ENCODE peak calls at places on chromosomes 2 and 18, in five cellular contexts. One of them, this sample, is unnamed.

GRCh38 chr18:49459404-49460171 is 857 bp downstream of the DYM start:
- DNase-seq in A549: no peak
- DNase-seq in suprapubic skin: no peak
- DNase-seq in stomach: no peak
- DNase-seq in SK-N-SH: peak
- DNase-seq in this sample: no peak

GRCh38 chr2:102033028-102033749 is 41.4 kb downstream of the IL1R2 start:
- DNase-seq in A549: peak
- DNase-seq in suprapubic skin: no peak
- DNase-seq in stomach: peak
- DNase-seq in SK-N-SH: no peak
- DNase-seq in this sample: no peak

GRCh38 chr2:221204699-221205098 is 367.4 kb downstream of the EPHA4 start:
- DNase-seq in A549: no peak
- DNase-seq in suprapubic skin: no peak
- DNase-seq in stomach: no peak
- DNase-seq in SK-N-SH: no peak
- DNase-seq in this sample: no peak

GRCh38 chr2:43737097-43737854 is 36.6 kb upstream of the DYNC2LI1 start:
- DNase-seq in A549: peak
- DNase-seq in suprapubic skin: no peak
- DNase-seq in stomach: no peak
- DNase-seq in SK-N-SH: no peak
- DNase-seq in this sample: no peak

GRCh38 chr2:70035344-70035844 is 51.9 kb upstream of the PCBP1 start:
- DNase-seq in A549: no peak
- DNase-seq in suprapubic skin: no peak
- DNase-seq in stomach: no peak
- DNase-seq in SK-N-SH: no peak
- DNase-seq in this sample: no peak

GRCh38 chr2:3021720-3022119 is 355.9 kb downstream of the EIPR1 start:
- DNase-seq in A549: no peak
- DNase-seq in suprapubic skin: no peak
- DNase-seq in stomach: no peak
- DNase-seq in SK-N-SH: no peak
- DNase-seq in this sample: no peak

GRCh38 chr2:1729264-1729663 is 15.1 kb downstream of the PXDN start:
- DNase-seq in A549: no peak
- DNase-seq in suprapubic skin: peak
- DNase-seq in stomach: peak
- DNase-seq in SK-N-SH: no peak
- DNase-seq in this sample: no peak

GRCh38 chr18:78836838-78837237 is 142.8 kb upstream of the SALL3 start:
- DNase-seq in A549: no peak
- DNase-seq in suprapubic skin: no peak
- DNase-seq in stomach: no peak
- DNase-seq in SK-N-SH: no peak
- DNase-seq in this sample: no peak

GRCh38 chr2:138061961-138062360 is 97.7 kb downstream of the HNMT start:
- DNase-seq in A549: no peak
- DNase-seq in suprapubic skin: no peak
- DNase-seq in stomach: no peak
- DNase-seq in SK-N-SH: no peak
- DNase-seq in this sample: no peak

GRCh38 chr2:126940331-126940730 is 41.6 kb downstream of the TEX51 start:
- DNase-seq in A549: no peak
- DNase-seq in suprapubic skin: no peak
- DNase-seq in stomach: no peak
- DNase-seq in SK-N-SH: no peak
- DNase-seq in this sample: no peak

GRCh38 chr18:3179430-3180089 is 40.2 kb downstream of the MYOM1 start:
- DNase-seq in A549: no peak
- DNase-seq in suprapubic skin: no peak
- DNase-seq in stomach: no peak
- DNase-seq in SK-N-SH: no peak
- DNase-seq in this sample: no peak

GRCh38 chr2:234240917-234241316 is 190.4 kb downstream of the SPP2 start:
- DNase-seq in A549: no peak
- DNase-seq in suprapubic skin: no peak
- DNase-seq in stomach: no peak
- DNase-seq in SK-N-SH: no peak
- DNase-seq in this sample: no peak

GRCh38 chr2:750628-751027 is 73.4 kb upstream of the TMEM18 start:
- DNase-seq in A549: no peak
- DNase-seq in suprapubic skin: no peak
- DNase-seq in stomach: no peak
- DNase-seq in SK-N-SH: no peak
- DNase-seq in this sample: no peak

GRCh38 chr2:148553332-148553887 is 91.1 kb upstream of the EPC2 start:
- DNase-seq in A549: no peak
- DNase-seq in suprapubic skin: no peak
- DNase-seq in stomach: no peak
- DNase-seq in SK-N-SH: no peak
- DNase-seq in this sample: no peak

GRCh38 chr18:21386523-21387240 is 144.7 kb downstream of the GREB1L start:
- DNase-seq in A549: no peak
- DNase-seq in suprapubic skin: no peak
- DNase-seq in stomach: no peak
- DNase-seq in SK-N-SH: no peak
- DNase-seq in this sample: no peak

DNA sequence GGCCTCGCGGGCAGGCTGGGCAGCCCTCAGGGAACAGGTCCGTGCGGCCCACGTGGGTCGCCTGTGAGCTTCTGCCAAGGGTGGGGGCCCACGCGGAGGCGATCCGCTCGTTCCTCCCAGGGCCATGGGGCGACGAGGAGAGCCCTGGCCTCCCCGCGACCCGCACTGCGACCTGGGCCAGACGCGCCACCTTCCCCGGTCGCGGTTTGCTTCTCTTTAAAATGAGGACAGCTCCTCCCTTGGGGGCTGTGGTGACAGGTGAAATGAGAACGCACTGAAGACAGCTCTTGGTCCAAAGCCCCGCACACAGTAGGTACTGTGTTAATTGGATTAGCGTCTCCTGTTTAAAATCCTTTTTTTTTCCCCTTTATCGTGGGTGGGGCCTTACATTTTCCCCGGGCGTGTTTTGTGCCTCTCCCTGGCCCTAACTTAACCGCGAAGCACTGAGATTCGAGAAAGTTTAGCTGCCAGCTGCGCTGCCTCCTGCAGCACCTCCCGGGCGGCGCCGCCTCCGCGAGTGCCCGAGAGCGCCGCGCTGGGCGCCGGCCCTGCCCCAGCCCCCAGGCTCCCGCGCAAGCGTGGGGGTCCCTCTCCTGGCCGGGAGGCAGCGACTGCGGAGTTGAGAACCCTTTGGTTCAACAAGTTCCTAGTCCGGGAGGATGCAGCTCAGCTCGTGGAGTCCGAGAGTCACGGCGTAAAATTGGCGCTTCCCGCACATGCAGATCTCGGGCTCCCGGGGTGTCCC is 1.1 kb downstream of the HPCAL1 start:
- DNase-seq in A549: peak
- DNase-seq in suprapubic skin: no peak
- DNase-seq in stomach: peak
- DNase-seq in SK-N-SH: peak
- DNase-seq in this sample: peak
- H3K4me3 ChIP-seq in A549: peak
- H3K4me3 ChIP-seq in suprapubic skin: peak
- H3K4me3 ChIP-seq in stomach: peak
- H3K4me3 ChIP-seq in SK-N-SH: peak
- H3K4me3 ChIP-seq in this sample: peak

GRCh38 chr2:166924967-166925366 is 36.7 kb downstream of the XIRP2 start:
- DNase-seq in A549: no peak
- DNase-seq in suprapubic skin: no peak
- DNase-seq in stomach: no peak
- DNase-seq in SK-N-SH: no peak
- DNase-seq in this sample: no peak
- TF ChIP-seq EP300 in A549: no peak
- TF ChIP-seq EP300 in suprapubic skin: no peak
- TF ChIP-seq EP300 in stomach: no peak
- TF ChIP-seq EP300 in SK-N-SH: no peak
- TF ChIP-seq EP300 in this sample: no peak

GRCh38 chr2:125535089-125535488 is 1120.9 kb upstream of the GYPC start:
- DNase-seq in A549: no peak
- DNase-seq in suprapubic skin: no peak
- DNase-seq in stomach: no peak
- DNase-seq in SK-N-SH: no peak
- DNase-seq in this sample: no peak
- H3K4me3 ChIP-seq in A549: no peak
- H3K4me3 ChIP-seq in suprapubic skin: no peak
- H3K4me3 ChIP-seq in stomach: no peak
- H3K4me3 ChIP-seq in SK-N-SH: no peak
- H3K4me3 ChIP-seq in this sample: no peak

DNA sequence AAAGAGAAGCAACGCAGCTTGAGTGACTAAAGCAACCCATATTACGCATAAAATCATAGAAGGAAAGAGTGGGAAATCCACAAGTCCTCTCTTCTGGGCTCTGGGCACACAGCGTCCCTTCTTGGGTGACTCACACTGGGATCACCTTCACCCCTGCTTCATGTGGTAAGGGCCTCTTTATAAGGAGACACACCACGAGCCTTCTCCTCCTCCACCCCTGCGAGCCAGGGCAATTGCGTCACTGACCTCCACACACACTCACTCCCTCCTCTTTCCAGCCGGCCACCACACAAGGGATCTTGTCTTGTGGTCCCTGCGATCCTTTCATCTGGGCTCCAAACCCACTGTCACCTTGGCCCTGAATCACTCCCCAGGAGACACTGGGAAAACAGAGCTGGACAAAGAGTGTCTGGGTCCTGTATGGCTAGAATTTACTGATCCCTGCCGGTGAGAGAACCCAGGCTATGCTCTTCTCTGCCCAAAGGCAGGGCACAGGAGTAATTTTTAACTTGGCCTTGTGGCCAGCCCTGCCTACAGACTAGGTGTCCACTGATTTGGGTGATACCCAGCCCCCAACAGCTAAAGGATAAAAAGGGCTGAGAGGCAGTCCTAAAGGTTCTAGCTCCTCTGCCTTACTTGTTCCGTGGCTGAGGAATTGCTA is 35.3 kb downstream of the NHEJ1 start:
- DNase-seq in A549: peak
- DNase-seq in suprapubic skin: no peak
- DNase-seq in stomach: peak
- DNase-seq in SK-N-SH: no peak
- DNase-seq in this sample: no peak
- TF ChIP-seq EP300 in A549: no peak
- TF ChIP-seq EP300 in suprapubic skin: no peak
- TF ChIP-seq EP300 in stomach: no peak
- TF ChIP-seq EP300 in SK-N-SH: no peak
- TF ChIP-seq EP300 in this sample: no peak

DNA sequence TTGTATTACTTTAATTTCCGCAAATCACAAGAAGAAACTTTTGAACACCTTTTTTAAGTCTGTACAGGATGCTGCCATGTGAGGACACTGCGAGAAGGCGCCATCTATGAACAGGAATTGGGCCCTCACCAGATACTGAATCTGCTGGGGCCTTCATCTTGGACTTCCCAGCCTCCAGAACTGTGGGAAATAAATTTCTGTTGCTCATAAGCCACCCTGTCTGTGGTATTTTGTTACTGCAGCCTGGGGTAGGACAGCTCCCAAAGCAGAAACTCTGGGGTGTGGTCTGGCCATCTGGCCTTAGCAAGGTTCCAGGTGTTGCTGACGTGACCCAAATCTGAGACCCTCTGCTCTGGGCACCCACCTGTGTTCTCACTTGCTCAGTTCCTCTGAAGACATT is 16.5 kb downstream of the UXS1 start:
- DNase-seq in A549: no peak
- DNase-seq in suprapubic skin: no peak
- DNase-seq in stomach: no peak
- DNase-seq in SK-N-SH: no peak
- DNase-seq in this sample: no peak
- H3K4me3 ChIP-seq in A549: no peak
- H3K4me3 ChIP-seq in suprapubic skin: no peak
- H3K4me3 ChIP-seq in stomach: no peak
- H3K4me3 ChIP-seq in SK-N-SH: no peak
- H3K4me3 ChIP-seq in this sample: no peak

DNA sequence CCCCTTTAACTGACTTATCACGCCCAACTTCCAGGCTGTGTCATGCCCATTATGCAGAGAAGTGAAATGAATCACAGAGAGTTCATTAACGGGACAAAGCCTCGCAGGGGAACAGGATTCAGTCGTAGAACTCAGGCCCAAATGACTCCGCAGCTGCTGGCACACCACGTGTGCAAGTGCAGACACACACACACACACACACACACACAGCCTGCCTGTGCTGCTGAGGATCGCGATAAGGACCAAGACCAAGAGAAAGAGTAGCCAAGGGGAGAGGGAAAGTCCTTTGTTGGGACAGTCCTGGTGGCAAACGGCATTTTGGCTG is 90.0 kb upstream of the TAF1B start:
- DNase-seq in A549: peak
- DNase-seq in suprapubic skin: no peak
- DNase-seq in stomach: peak
- DNase-seq in SK-N-SH: no peak
- DNase-seq in this sample: no peak
- TF ChIP-seq EP300 in A549: no peak
- TF ChIP-seq EP300 in suprapubic skin: no peak
- TF ChIP-seq EP300 in stomach: no peak
- TF ChIP-seq EP300 in SK-N-SH: no peak
- TF ChIP-seq EP300 in this sample: no peak